ENCODE peak calls at places on chromosomes 6 and 20, in six cellular contexts. B, Y, A, F, X and I are unnamed samples.

GRCh38 chr6:32583527-32583898 is 6.1 kb downstream of the HLA-DRB1 start:
- DNase-seq in B (no peak), Y (no peak), A (no peak), F (no peak), X (no peak), I (no peak)

GRCh38 chr6:109291893-109292292 is 90.4 kb downstream of the CD164 start:
- DNase-seq in B (no peak), Y (no peak), A (no peak), F (no peak), X (no peak), I (no peak)

GRCh38 chr20:48457261-48458002 is 370.4 kb downstream of the PREX1 start:
- DNase-seq in B (no peak), Y (no peak), A (no peak), F (no peak), X (no peak), I (no peak)

GRCh38 chr6:24359640-24360454 is 2.0 kb upstream of the DCDC2 start:
- DNase-seq in B (peak; percentile 60), Y (peak; percentile 93), A (peak; percentile 67), F (peak; percentile 91), X (peak; percentile 77), I (peak; percentile 99)

GRCh38 chr20:63696628-63697356 is at the start of gene TNFRSF6B:
- DNase-seq in B (no peak), Y (peak; percentile 63), A (no peak), F (peak; percentile 62), X (peak; percentile 73), I (no peak)

GRCh38 chr20:37911838-37912273 is 8.9 kb downstream of the VSTM2L start:
- DNase-seq in B (no peak), Y (no peak), A (no peak), F (no peak), X (no peak), I (no peak)

GRCh38 chr20:41530923-41531322 is 87.3 kb downstream of the CHD6 start:
- DNase-seq in B (no peak), Y (no peak), A (no peak), F (no peak), X (no peak), I (no peak)

GRCh38 chr20:48102821-48103635 is 317.7 kb upstream of the SULF2 start:
- DNase-seq in B (no peak), Y (peak; percentile 21), A (no peak), F (no peak), X (no peak), I (no peak)

GRCh38 chr6:138972226-138972665 is 15.8 kb downstream of the REPS1 start:
- DNase-seq in B (no peak), Y (no peak), A (no peak), F (no peak), X (no peak), I (no peak)

GRCh38 chr6:20791074-20791473 is 256.8 kb downstream of the CDKAL1 start:
- DNase-seq in B (no peak), Y (no peak), A (no peak), F (no peak), X (no peak), I (no peak)

GRCh38 chr6:44224154-44224977 is 971 bp downstream of the SLC29A1 start:
- DNase-seq in B (peak; percentile 25), Y (no peak), A (no peak), F (no peak), X (no peak), I (peak; percentile 29)

GRCh38 chr20:37994512-37994911 is 38.7 kb downstream of the TTI1 start:
- DNase-seq in B (peak; percentile 49), Y (no peak), A (no peak), F (no peak), X (no peak), I (peak; percentile 20)

GRCh38 chr6:84033523-84034451 is at the start of gene MRAP2:
- DNase-seq in B (peak; percentile 7), Y (peak; percentile 42), A (no peak), F (peak; percentile 80), X (no peak), I (peak; percentile 47)

GRCh38 chr6:17354700-17355403 is 38.5 kb upstream of the CAP2 start:
- DNase-seq in B (peak; percentile 56), Y (no peak), A (peak; percentile 17), F (no peak), X (no peak), I (peak; percentile 2)

GRCh38 chr6:157235600-157236039 is 87.7 kb downstream of the TMEM242 start:
- DNase-seq in B (peak; percentile 60), Y (no peak), A (no peak), F (peak; percentile 80), X (peak; percentile 86), I (no peak)

GRCh38 chr20:8749986-8750385 is 318.9 kb upstream of the PLCB4 start:
- DNase-seq in B (no peak), Y (no peak), A (no peak), F (no peak), X (no peak), I (no peak)

GRCh38 chr6:30211306-30211705 is 1.9 kb downstream of the TRIM26 start:
- DNase-seq in B (no peak), Y (no peak), A (no peak), F (no peak), X (no peak), I (no peak)

GRCh38 chr20:881051-881820 is 34.9 kb downstream of the ANGPT4 start:
- DNase-seq in B (peak; percentile 59), Y (no peak), A (no peak), F (no peak), X (no peak), I (peak; percentile 58)

GRCh38 chr20:888057-888456 is 28.1 kb downstream of the ANGPT4 start:
- DNase-seq in B (no peak), Y (no peak), A (no peak), F (peak; percentile 36), X (no peak), I (no peak)

GRCh38 chr20:887137-887536 is 29.0 kb downstream of the ANGPT4 start:
- DNase-seq in B (peak; percentile 28), Y (no peak), A (no peak), F (no peak), X (no peak), I (no peak)

GRCh38 chr20:889110-889509 is 27.0 kb downstream of the ANGPT4 start:
- DNase-seq in B (no peak), Y (no peak), A (no peak), F (no peak), X (no peak), I (no peak)

DNA sequence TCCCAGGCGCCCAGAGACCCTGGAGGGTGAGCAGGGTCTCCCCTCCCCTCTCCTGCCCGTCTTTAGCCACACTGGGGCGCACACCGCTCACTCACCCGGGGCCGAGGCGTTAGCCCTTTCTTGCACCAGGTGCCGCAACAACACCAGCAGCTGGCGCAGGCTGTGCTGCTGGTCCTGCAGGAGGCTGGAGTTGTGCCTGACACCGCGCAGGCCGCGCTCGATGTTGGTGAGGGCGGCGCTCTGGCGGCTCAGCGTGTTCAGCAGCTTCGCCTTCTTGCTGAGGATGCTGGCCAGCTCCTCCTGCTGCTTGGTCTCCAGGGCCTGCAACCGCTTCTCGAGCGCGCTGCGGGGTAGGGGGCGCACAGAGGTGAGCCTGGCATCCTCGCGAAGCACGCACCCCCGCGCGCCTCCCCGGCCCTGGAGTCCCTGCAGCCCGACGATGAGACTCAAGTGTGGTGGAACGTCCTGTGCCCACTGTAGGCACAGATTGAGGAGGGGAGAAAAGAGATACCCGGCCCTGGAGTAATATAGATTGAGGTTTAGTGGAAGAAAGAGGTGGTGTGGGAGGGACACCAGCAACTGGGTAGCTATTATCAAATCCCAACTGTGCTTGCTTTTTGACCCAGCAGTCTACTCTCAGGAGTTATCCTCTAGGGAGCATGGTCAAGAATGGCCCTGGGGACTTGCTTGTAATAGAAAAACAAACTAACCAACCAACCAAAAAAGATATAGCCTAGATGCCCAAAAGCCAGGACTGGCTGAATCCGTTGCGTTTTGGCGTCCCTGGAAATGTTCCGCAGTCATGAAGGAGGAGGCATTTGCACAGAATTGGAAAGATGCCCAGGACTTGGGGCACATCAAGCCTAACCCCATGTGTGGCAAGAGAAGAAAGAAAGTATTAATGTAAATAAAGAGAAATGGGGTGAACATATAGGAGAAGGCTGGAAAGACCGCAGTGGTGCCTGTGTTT is 30.9 kb downstream of the ANGPT4 start:
- DNase-seq in B (no peak), Y (peak; percentile 53), A (no peak), F (no peak), X (peak; percentile 82), I (no peak)
- TF ChIP-seq CTCF in B (no peak), Y (peak; percentile 0), A (peak; percentile 6), F (no peak), X (peak; percentile 33), I (no peak)

GRCh38 chr6:26660096-26660425 is 515 bp upstream of the ZNF322 start:
- DNase-seq in B (peak; percentile 40), Y (no peak), A (peak; percentile 0), F (no peak), X (no peak), I (no peak)
- TF ChIP-seq CTCF in B (no peak), Y (peak; percentile 29), A (peak; percentile 34), F (no peak), X (no peak), I (no peak)

GRCh38 chr6:161368514-161368913 is 94.7 kb upstream of the AGPAT4 start:
- DNase-seq in B (no peak), Y (no peak), A (no peak), F (no peak), X (no peak), I (no peak)

GRCh38 chr6:161367472-161367871 is 93.6 kb upstream of the AGPAT4 start:
- DNase-seq in B (no peak), Y (peak; percentile 76), A (peak; percentile 31), F (no peak), X (no peak), I (no peak)

GRCh38 chr6:161370882-161371281 is 97.0 kb upstream of the AGPAT4 start:
- DNase-seq in B (peak; percentile 50), Y (peak; percentile 70), A (peak; percentile 58), F (peak; percentile 79), X (no peak), I (peak; percentile 77)

GRCh38 chr6:161366301-161366953 is 92.6 kb upstream of the AGPAT4 start:
- DNase-seq in B (no peak), Y (no peak), A (no peak), F (no peak), X (no peak), I (no peak)

DNA sequence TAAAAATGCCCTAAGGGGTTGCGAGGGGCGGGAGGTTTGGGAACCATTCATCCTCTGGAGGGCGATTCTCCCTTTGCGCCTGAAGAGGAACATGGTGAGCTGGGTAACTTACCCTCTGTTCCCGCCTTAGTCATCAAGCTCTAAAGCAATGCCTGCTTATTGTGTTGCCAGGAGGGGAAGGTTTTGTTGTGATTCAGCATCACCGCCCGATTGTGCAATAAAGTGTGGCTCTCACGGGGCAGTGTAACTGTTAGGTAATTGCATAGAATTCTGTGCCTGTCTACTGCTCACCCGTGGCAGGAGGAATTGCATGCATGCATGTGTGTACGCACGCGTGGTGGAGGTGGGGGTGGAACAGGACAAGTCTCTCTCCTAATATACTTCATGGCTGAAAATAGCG is 95.5 kb upstream of the AGPAT4 start:
- DNase-seq in B (peak; percentile 15), Y (no peak), A (peak; percentile 71), F (no peak), X (no peak), I (peak; percentile 50)
- TF ChIP-seq CTCF in B (no peak), Y (no peak), A (no peak), F (no peak), X (no peak), I (no peak)

GRCh38 chr6:7106752-7107577 is 796 bp upstream of the RREB1 start:
- DNase-seq in B (peak; percentile 45), Y (peak; percentile 62), A (no peak), F (peak; percentile 65), X (no peak), I (peak; percentile 20)
- TF ChIP-seq CTCF in B (no peak), Y (peak; percentile 42), A (no peak), F (no peak), X (no peak), I (no peak)